ENCODE peak calls at places on chromosomes 3 and 15, in eight cellular contexts. One of them, this sample, is unnamed.

GRCh38 chr3:180011927-180012326 is 24.8 kb downstream of the PEX5L start:
- DNase-seq in CD8-positive, alpha-beta T cell: no peak
- DNase-seq in body of pancreas: no peak
- DNase-seq in NCI-H1092: no peak
- DNase-seq in iPS DF 19.7: no peak
- DNase-seq in colonic mucosa: no peak
- DNase-seq in HuH-7: no peak
- DNase-seq in AG04450: no peak
- DNase-seq in this sample: no peak

GRCh38 chr3:160885791-160886286 is 129.8 kb downstream of the PPM1L start:
- DNase-seq in AG04450: peak; percentile 38
- DNase-seq in colonic mucosa: peak; percentile 60
- DNase-seq in iPS DF 19.7: peak; percentile 35
- DNase-seq in CD8-positive, alpha-beta T cell: no peak
- DNase-seq in NCI-H1092: no peak
- DNase-seq in HuH-7: no peak
- DNase-seq in body of pancreas: peak; percentile 42
- DNase-seq in this sample: no peak

GRCh38 chr15:85869124-85869523 is 74.4 kb upstream of the KLHL25 start:
- DNase-seq in colonic mucosa: no peak
- DNase-seq in NCI-H1092: no peak
- DNase-seq in AG04450: no peak
- DNase-seq in CD8-positive, alpha-beta T cell: no peak
- DNase-seq in HuH-7: no peak
- DNase-seq in body of pancreas: no peak
- DNase-seq in iPS DF 19.7: no peak
- DNase-seq in this sample: no peak

GRCh38 chr3:140238646-140239314 is 303.8 kb downstream of the CLSTN2 start:
- DNase-seq in colonic mucosa: no peak
- DNase-seq in CD8-positive, alpha-beta T cell: no peak
- DNase-seq in HuH-7: no peak
- DNase-seq in AG04450: no peak
- DNase-seq in body of pancreas: no peak
- DNase-seq in NCI-H1092: no peak
- DNase-seq in iPS DF 19.7: no peak
- DNase-seq in this sample: no peak

GRCh38 chr3:187954486-187955075 is 199.4 kb upstream of the LPP start:
- DNase-seq in CD8-positive, alpha-beta T cell: no peak
- DNase-seq in iPS DF 19.7: no peak
- DNase-seq in NCI-H1092: no peak
- DNase-seq in AG04450: peak; percentile 39
- DNase-seq in body of pancreas: no peak
- DNase-seq in colonic mucosa: no peak
- DNase-seq in HuH-7: no peak
- DNase-seq in this sample: no peak

GRCh38 chr15:80041497-80042253 is 17.8 kb upstream of the ZFAND6 start:
- DNase-seq in colonic mucosa: no peak
- DNase-seq in CD8-positive, alpha-beta T cell: no peak
- DNase-seq in iPS DF 19.7: no peak
- DNase-seq in AG04450: no peak
- DNase-seq in body of pancreas: no peak
- DNase-seq in HuH-7: no peak
- DNase-seq in NCI-H1092: no peak
- DNase-seq in this sample: no peak

GRCh38 chr3:106242779-106243178 is 374.0 kb upstream of the CBLB start:
- DNase-seq in AG04450: no peak
- DNase-seq in body of pancreas: no peak
- DNase-seq in colonic mucosa: no peak
- DNase-seq in HuH-7: no peak
- DNase-seq in CD8-positive, alpha-beta T cell: no peak
- DNase-seq in iPS DF 19.7: no peak
- DNase-seq in NCI-H1092: no peak
- DNase-seq in this sample: no peak

GRCh38 chr15:39589193-39589814 is 8.4 kb downstream of the THBS1 start:
- DNase-seq in body of pancreas: no peak
- DNase-seq in NCI-H1092: no peak
- DNase-seq in AG04450: no peak
- DNase-seq in iPS DF 19.7: no peak
- DNase-seq in HuH-7: no peak
- DNase-seq in colonic mucosa: no peak
- DNase-seq in CD8-positive, alpha-beta T cell: no peak
- DNase-seq in this sample: no peak

GRCh38 chr3:129359102-129359461 is 69.4 kb downstream of the EFCAB12 start:
- DNase-seq in iPS DF 19.7: no peak
- DNase-seq in NCI-H1092: no peak
- DNase-seq in AG04450: no peak
- DNase-seq in HuH-7: no peak
- DNase-seq in CD8-positive, alpha-beta T cell: no peak
- DNase-seq in body of pancreas: no peak
- DNase-seq in colonic mucosa: no peak
- DNase-seq in this sample: no peak

GRCh38 chr3:31645233-31645632 is 112.5 kb downstream of the STT3B start:
- DNase-seq in NCI-H1092: no peak
- DNase-seq in iPS DF 19.7: no peak
- DNase-seq in body of pancreas: no peak
- DNase-seq in AG04450: no peak
- DNase-seq in colonic mucosa: no peak
- DNase-seq in HuH-7: no peak
- DNase-seq in CD8-positive, alpha-beta T cell: no peak
- DNase-seq in this sample: no peak

GRCh38 chr3:4571690-4572334 is 78.7 kb downstream of the ITPR1 start:
- DNase-seq in iPS DF 19.7: no peak
- DNase-seq in colonic mucosa: no peak
- DNase-seq in body of pancreas: no peak
- DNase-seq in NCI-H1092: no peak
- DNase-seq in HuH-7: peak; percentile 26
- DNase-seq in AG04450: no peak
- DNase-seq in CD8-positive, alpha-beta T cell: no peak
- DNase-seq in this sample: no peak

GRCh38 chr3:46553154-46553553 is 12.9 kb downstream of the LRRC2 start:
- DNase-seq in AG04450: no peak
- DNase-seq in colonic mucosa: no peak
- DNase-seq in iPS DF 19.7: no peak
- DNase-seq in CD8-positive, alpha-beta T cell: no peak
- DNase-seq in HuH-7: no peak
- DNase-seq in body of pancreas: no peak
- DNase-seq in NCI-H1092: no peak
- DNase-seq in this sample: no peak

GRCh38 chr3:27644936-27645335 is 77.2 kb downstream of the EOMES start:
- DNase-seq in AG04450: no peak
- DNase-seq in NCI-H1092: no peak
- DNase-seq in colonic mucosa: no peak
- DNase-seq in iPS DF 19.7: no peak
- DNase-seq in body of pancreas: no peak
- DNase-seq in CD8-positive, alpha-beta T cell: no peak
- DNase-seq in HuH-7: no peak
- DNase-seq in this sample: no peak

GRCh38 chr3:130846181-130846580 is 47.7 kb upstream of the ATP2C1 start:
- DNase-seq in CD8-positive, alpha-beta T cell: no peak
- DNase-seq in body of pancreas: no peak
- DNase-seq in colonic mucosa: no peak
- DNase-seq in iPS DF 19.7: no peak
- DNase-seq in AG04450: no peak
- DNase-seq in NCI-H1092: no peak
- DNase-seq in HuH-7: no peak
- DNase-seq in this sample: no peak

GRCh38 chr15:42632100-42632675 is 56.8 kb downstream of the STARD9 start:
- DNase-seq in CD8-positive, alpha-beta T cell: no peak
- DNase-seq in iPS DF 19.7: no peak
- DNase-seq in NCI-H1092: no peak
- DNase-seq in body of pancreas: no peak
- DNase-seq in AG04450: no peak
- DNase-seq in HuH-7: no peak
- DNase-seq in colonic mucosa: no peak
- DNase-seq in this sample: no peak

GRCh38 chr3:152021951-152022461 is 148.6 kb downstream of the SUCNR1 start:
- DNase-seq in colonic mucosa: no peak
- DNase-seq in HuH-7: no peak
- DNase-seq in CD8-positive, alpha-beta T cell: no peak
- DNase-seq in NCI-H1092: no peak
- DNase-seq in body of pancreas: no peak
- DNase-seq in AG04450: no peak
- DNase-seq in iPS DF 19.7: no peak
- DNase-seq in this sample: no peak

GRCh38 chr3:9136746-9137434 is 112.6 kb downstream of the SRGAP3 start:
- DNase-seq in NCI-H1092: no peak
- DNase-seq in body of pancreas: no peak
- DNase-seq in HuH-7: no peak
- DNase-seq in AG04450: no peak
- DNase-seq in iPS DF 19.7: no peak
- DNase-seq in colonic mucosa: no peak
- DNase-seq in CD8-positive, alpha-beta T cell: no peak
- DNase-seq in this sample: no peak

GRCh38 chr3:23157331-23157730 is 45.8 kb upstream of the UBE2E2 start:
- DNase-seq in HuH-7: no peak
- DNase-seq in body of pancreas: no peak
- DNase-seq in colonic mucosa: no peak
- DNase-seq in CD8-positive, alpha-beta T cell: no peak
- DNase-seq in iPS DF 19.7: no peak
- DNase-seq in NCI-H1092: no peak
- DNase-seq in AG04450: no peak
- DNase-seq in this sample: no peak

GRCh38 chr3:102114264-102114979 is 265.1 kb downstream of the NFKBIZ start:
- DNase-seq in colonic mucosa: no peak
- DNase-seq in NCI-H1092: no peak
- DNase-seq in iPS DF 19.7: no peak
- DNase-seq in HuH-7: no peak
- DNase-seq in CD8-positive, alpha-beta T cell: peak; percentile 14
- DNase-seq in AG04450: no peak
- DNase-seq in body of pancreas: no peak
- DNase-seq in this sample: peak; percentile 6

GRCh38 chr3:124384527-124384926 is 345.7 kb upstream of the UMPS start:
- DNase-seq in colonic mucosa: no peak
- DNase-seq in HuH-7: no peak
- DNase-seq in NCI-H1092: no peak
- DNase-seq in CD8-positive, alpha-beta T cell: no peak
- DNase-seq in body of pancreas: no peak
- DNase-seq in AG04450: no peak
- DNase-seq in iPS DF 19.7: no peak
- DNase-seq in this sample: no peak

GRCh38 chr15:71443538-71443937 is 328.3 kb downstream of the THSD4 start:
- DNase-seq in HuH-7: peak; percentile 31
- DNase-seq in colonic mucosa: peak; percentile 73
- DNase-seq in body of pancreas: peak; percentile 66
- DNase-seq in AG04450: no peak
- DNase-seq in NCI-H1092: peak; percentile 0
- DNase-seq in iPS DF 19.7: no peak
- DNase-seq in CD8-positive, alpha-beta T cell: peak; percentile 7
- DNase-seq in this sample: peak; percentile 21

GRCh38 chr3:17432237-17432636 is 310.2 kb downstream of the TBC1D5 start:
- DNase-seq in iPS DF 19.7: no peak
- DNase-seq in NCI-H1092: no peak
- DNase-seq in HuH-7: no peak
- DNase-seq in body of pancreas: no peak
- DNase-seq in colonic mucosa: no peak
- DNase-seq in CD8-positive, alpha-beta T cell: no peak
- DNase-seq in AG04450: no peak
- DNase-seq in this sample: no peak

GRCh38 chr15:55742927-55743614 is at the start of gene PRTG:
- DNase-seq in HuH-7: peak; percentile 82
- DNase-seq in iPS DF 19.7: no peak
- DNase-seq in colonic mucosa: peak; percentile 35
- DNase-seq in NCI-H1092: no peak
- DNase-seq in CD8-positive, alpha-beta T cell: no peak
- DNase-seq in body of pancreas: peak; percentile 55
- DNase-seq in AG04450: peak; percentile 44
- DNase-seq in this sample: no peak

GRCh38 chr3:43794776-43795175 is 104.0 kb downstream of the ABHD5 start:
- DNase-seq in AG04450: peak; percentile 24
- DNase-seq in iPS DF 19.7: no peak
- DNase-seq in CD8-positive, alpha-beta T cell: no peak
- DNase-seq in colonic mucosa: no peak
- DNase-seq in body of pancreas: no peak
- DNase-seq in NCI-H1092: no peak
- DNase-seq in HuH-7: no peak
- DNase-seq in this sample: no peak

This sample was measured in CD4-positive, alpha-beta T cell.